ENCODE peak calls at places on chromosomes 2 and 18, in seven cellular contexts. S is neural progenitor cell, P is astrocyte, T is SK-N-SH, J is IMR-90, M is kidney, A is HCT116. I is an unnamed sample.

GRCh38 chr18:1438458-1438910 is 533.8 kb downstream of the ADCYAP1 start:
- DNase-seq in S (no peak), P (no peak), T (no peak), J (no peak), M (no peak), A (no peak), I (no peak)

GRCh38 chr2:162828545-162828944 is 10.0 kb downstream of the KCNH7 start:
- DNase-seq in S (no peak), P (no peak), T (no peak), J (no peak), M (no peak), A (no peak), I (no peak)

GRCh38 chr2:164560181-164560792 is 61.0 kb downstream of the GRB14 start:
- DNase-seq in S (peak; percentile 26), P (peak; percentile 3), T (peak; percentile 10), J (peak; percentile 16), M (no peak), A (peak; percentile 4), I (no peak)

GRCh38 chr2:162623888-162624287 is 214.7 kb downstream of the KCNH7 start:
- DNase-seq in S (no peak), P (no peak), T (no peak), J (no peak), M (no peak), A (no peak), I (no peak)

GRCh38 chr18:9732031-9732430 is 23.9 kb downstream of the RAB31 start:
- DNase-seq in S (no peak), P (no peak), T (no peak), J (no peak), M (no peak), A (no peak), I (no peak)

GRCh38 chr18:49849331-49850217 is 36.2 kb upstream of the ACAA2 start:
- DNase-seq in S (peak; percentile 53), P (peak; percentile 91), T (no peak), J (peak; percentile 92), M (peak; percentile 96), A (peak; percentile 96), I (peak; percentile 96)

GRCh38 chr18:68448736-68449135 is 266.2 kb downstream of the TMX3 start:
- DNase-seq in S (no peak), P (peak; percentile 94), T (no peak), J (peak; percentile 86), M (no peak), A (no peak), I (no peak)

GRCh38 chr2:53473236-53473635 is 294.4 kb upstream of the CHAC2 start:
- DNase-seq in S (peak; percentile 28), P (no peak), T (no peak), J (no peak), M (no peak), A (no peak), I (no peak)

GRCh38 chr2:153715218-153715617 is 156.5 kb upstream of the GALNT13 start:
- DNase-seq in S (no peak), P (no peak), T (no peak), J (no peak), M (no peak), A (no peak), I (no peak)

GRCh38 chr18:62289047-62289446 is 36.1 kb upstream of the TNFRSF11A start:
- DNase-seq in S (no peak), P (no peak), T (no peak), J (no peak), M (no peak), A (no peak), I (no peak)

GRCh38 chr2:203782262-203782976 is 76.0 kb downstream of the CD28 start:
- DNase-seq in S (peak; percentile 75), P (peak; percentile 98), T (peak; percentile 71), J (peak; percentile 94), M (no peak), A (peak; percentile 61), I (peak; percentile 61)

GRCh38 chr18:32909798-32910561 is 137.2 kb upstream of the KLHL14 start:
- DNase-seq in S (peak; percentile 28), P (no peak), T (no peak), J (no peak), M (no peak), A (no peak), I (no peak)

GRCh38 chr2:42917374-42918017 is 125.1 kb upstream of the HAAO start:
- DNase-seq in S (no peak), P (peak; percentile 82), T (no peak), J (peak; percentile 95), M (peak; percentile 83), A (no peak), I (peak; percentile 53)

GRCh38 chr2:121140734-121141133 is 144.3 kb downstream of the TFCP2L1 start:
- DNase-seq in S (no peak), P (no peak), T (no peak), J (no peak), M (no peak), A (no peak), I (no peak)

GRCh38 chr2:7288484-7288883 is 371.3 kb downstream of the RNF144A start:
- DNase-seq in S (no peak), P (no peak), T (no peak), J (no peak), M (no peak), A (no peak), I (no peak)

GRCh38 chr18:50637961-50638622 is 78.2 kb downstream of the MAPK4 start:
- DNase-seq in S (no peak), P (no peak), T (no peak), J (no peak), M (no peak), A (no peak), I (no peak)

GRCh38 chr2:6930913-6931312 is 13.7 kb downstream of the RNF144A start:
- DNase-seq in S (no peak), P (no peak), T (no peak), J (no peak), M (no peak), A (no peak), I (no peak)

GRCh38 chr2:237488901-237489860 is 2.1 kb downstream of the MLPH start:
- DNase-seq in S (no peak), P (peak; percentile 61), T (no peak), J (peak; percentile 45), M (peak; percentile 43), A (no peak), I (peak; percentile 87)

DNA sequence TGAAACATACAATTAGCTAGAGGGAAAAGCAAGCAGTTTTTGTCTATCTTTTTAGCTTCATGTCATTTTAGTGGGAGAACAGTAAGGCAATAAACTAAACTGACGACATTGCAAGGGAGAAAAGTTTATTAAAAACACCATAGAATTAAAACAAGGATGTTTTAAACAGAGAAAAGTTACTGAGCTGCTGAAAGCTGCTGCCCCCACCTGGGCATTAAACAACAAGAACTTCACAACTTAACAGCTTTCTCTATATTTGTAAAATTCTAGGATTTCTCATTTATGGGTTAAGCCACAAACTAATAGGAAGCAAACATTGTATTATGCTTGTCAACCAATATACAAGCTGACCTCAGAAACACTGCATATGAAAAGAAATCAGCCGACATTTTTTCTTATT is 289.2 kb downstream of the ERBB4 start:
- DNase-seq in S (no peak), P (no peak), T (no peak), J (peak; percentile 39), M (no peak), A (no peak), I (no peak)
- TF ChIP-seq CTCF in S (peak; percentile 42), P (peak; percentile 40), T (peak; percentile 57), J (peak; percentile 60), M (peak; percentile 11), A (peak; percentile 48), I (no peak)

GRCh38 chr2:20451346-20451745 is 4.5 kb downstream of the RHOB start:
- DNase-seq in S (no peak), P (peak; percentile 46), T (no peak), J (peak; percentile 41), M (no peak), A (no peak), I (no peak)
- H3K9ac ChIP-seq in S (no peak overlapping the region), P (peak overlapping the region; percentile 94), T (no peak overlapping the region), J (no peak overlapping the region), M (no peak overlapping the region), A (no peak overlapping the region), I (peak overlapping the region; percentile 9)

DNA sequence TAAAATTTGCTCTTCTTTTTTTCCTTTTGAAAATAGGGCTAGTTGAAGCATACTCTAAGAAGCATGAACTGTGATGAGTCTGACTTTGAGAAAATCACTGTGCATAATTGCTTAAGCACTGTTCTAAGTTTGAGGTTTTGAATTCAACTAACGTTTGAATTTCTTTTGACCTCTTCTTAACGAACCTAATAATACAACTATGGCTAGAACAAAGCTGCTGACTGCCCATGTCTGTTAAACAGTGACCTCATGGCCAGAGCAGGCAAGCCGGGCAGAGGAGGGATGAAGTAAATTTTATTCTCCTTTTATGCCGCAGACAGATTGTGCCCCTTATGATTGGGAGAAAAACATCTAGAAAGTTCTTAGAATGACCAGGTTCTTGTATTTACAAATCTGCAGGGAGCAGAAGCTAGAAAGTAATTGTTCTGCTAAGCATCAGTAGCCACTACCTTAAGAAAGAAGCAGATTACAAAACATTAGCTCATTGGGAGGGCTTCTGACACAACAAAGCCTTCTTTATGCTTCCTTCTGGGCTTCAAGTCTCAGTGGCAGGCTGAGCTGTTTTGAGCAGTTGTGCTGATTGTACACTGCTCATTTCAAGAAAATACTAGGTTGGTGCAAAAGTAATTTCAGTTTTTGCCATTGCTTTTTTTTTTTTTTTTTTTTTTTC is 97.8 kb upstream of the RASGRP3 start:
- DNase-seq in S (peak; percentile 70), P (peak; percentile 36), T (no peak), J (peak; percentile 52), M (no peak), A (no peak), I (no peak)
- TF ChIP-seq CTCF in S (no peak), P (no peak), T (no peak), J (no peak), M (no peak), A (no peak), I (no peak)

GRCh38 chr2:1721706-1722483 is 22.4 kb downstream of the PXDN start:
- DNase-seq in S (no peak), P (peak; percentile 99), T (peak; percentile 35), J (peak; percentile 91), M (no peak), A (no peak), I (no peak)
- H3K9ac ChIP-seq in S (no peak overlapping the region), P (peak overlapping the region; percentile 88), T (peak overlapping the region; percentile 89), J (peak overlapping the region; percentile 55), M (no peak overlapping the region), A (no peak overlapping the region), I (no peak overlapping the region)

DNA sequence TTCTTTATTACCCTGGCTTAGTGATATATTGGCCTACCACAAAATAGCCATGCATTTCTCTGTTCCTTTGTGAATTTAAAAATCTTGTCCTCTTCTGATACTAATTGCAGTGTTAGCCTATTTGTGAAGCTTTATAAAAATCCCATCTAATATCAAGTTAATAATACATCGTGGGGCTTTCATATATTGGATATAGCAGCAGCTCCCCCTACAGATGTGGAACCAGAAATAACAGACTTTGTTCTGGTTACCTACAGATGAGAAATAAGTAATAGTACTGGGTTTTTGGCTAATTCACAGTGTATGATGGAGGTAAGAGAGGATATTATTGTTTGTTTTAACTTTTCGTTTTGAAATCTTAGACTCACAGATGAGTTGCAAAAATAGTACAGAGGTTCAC is 1661.7 kb upstream of the PIK3C3 start:
- DNase-seq in S (peak; percentile 44), P (no peak), T (no peak), J (no peak), M (no peak), A (no peak), I (no peak)
- TF ChIP-seq CTCF in S (peak; percentile 67), P (peak; percentile 11), T (peak; percentile 32), J (no peak), M (no peak), A (peak; percentile 22), I (no peak)

I was measured in colonic mucosa.